ENCODE peak calls at places on chromosomes 11 and 22, in seven cellular contexts. Y is NAMALWA, S is kidney, A is A549, H is hypothalamus, R is NCI-H345, W is HuH-7.5. V is an unnamed sample.

GRCh38 chr11:2689551-2690260 is 10.1 kb downstream of the KCNQ1OT1 start:
- DNase-seq in Y (peak), A (no peak), W (no peak), S (peak), H (no peak), R (no peak), V (no peak)

GRCh38 chr11:125364085-125364822 is 131.8 kb downstream of the FEZ1 start:
- DNase-seq in Y (no peak), W (no peak), R (no peak), H (no peak), S (no peak), A (no peak), V (no peak)

GRCh38 chr22:20750461-20751184 is 23.3 kb upstream of the SERPIND1 start:
- DNase-seq in A (peak), R (no peak), S (peak), H (peak), Y (peak), W (no peak), V (no peak)

GRCh38 chr11:130478204-130478701 is 29.8 kb downstream of the ADAMTS15 start:
- DNase-seq in S (peak), H (no peak), W (no peak), A (peak), Y (no peak), R (no peak), V (no peak)

GRCh38 chr22:17913705-17914282 is 110.6 kb downstream of the MICAL3 start:
- DNase-seq in A (no peak), H (no peak), W (no peak), S (no peak), R (no peak), Y (no peak), V (no peak)

GRCh38 chr11:32464078-32464477 is 28.7 kb upstream of the WT1 start:
- DNase-seq in R (no peak), W (no peak), H (no peak), Y (peak), S (no peak), A (no peak), V (no peak)

GRCh38 chr11:34161812-34162506 is 56.5 kb downstream of the NAT10 start:
- DNase-seq in S (no peak), W (no peak), R (no peak), Y (no peak), A (no peak), H (no peak), V (no peak)

GRCh38 chr22:24357547-24357946 is 69.9 kb upstream of the ADORA2A start:
- DNase-seq in H (no peak), Y (no peak), A (no peak), W (no peak), S (no peak), R (no peak), V (no peak)

GRCh38 chr11:122681070-122681469 is 25.5 kb downstream of the UBASH3B start:
- DNase-seq in Y (no peak), W (no peak), H (no peak), R (no peak), A (no peak), S (no peak), V (no peak)

GRCh38 chr11:113859665-113860064 is 15.7 kb downstream of the USP28 start:
- DNase-seq in A (no peak), W (no peak), H (no peak), S (no peak), Y (no peak), R (no peak), V (no peak)

GRCh38 chr22:20316217-20316843 is 3.5 kb downstream of the DGCR6L start:
- DNase-seq in S (peak), H (no peak), R (no peak), A (no peak), Y (no peak), W (no peak), V (no peak)

GRCh38 chr11:70507466-70508230 is 109.3 kb downstream of the CTTN start:
- DNase-seq in H (no peak), Y (no peak), R (no peak), S (peak), W (no peak), A (no peak), V (no peak)

GRCh38 chr11:78037056-78037455 is 14.0 kb upstream of the KCTD14 start:
- DNase-seq in H (no peak), S (no peak), W (no peak), Y (no peak), A (no peak), R (no peak), V (no peak)

GRCh38 chr11:68338041-68338800 is 25.8 kb downstream of the LRP5 start:
- DNase-seq in R (no peak), W (no peak), S (no peak), H (no peak), A (peak), Y (no peak), V (no peak)